ENCODE peak calls at places on chromosomes 16 and 17, in four cellular contexts. X is T-helper 17 cell; P is activated naive CD4-positive, alpha-beta T cell; Y is GM06990. R is an unnamed sample.

GRCh38 chr17:19539040-19539399 is 5.4 kb downstream of the SLC47A1 start:
- DNase-seq in X (no peak), P (no peak), Y (no peak), R (no peak)

GRCh38 chr17:28402224-28402630 is 3.8 kb downstream of the SLC46A1 start:
- DNase-seq in X (no peak), P (no peak), Y (no peak), R (no peak)

GRCh38 chr16:76583466-76583865 is 306.3 kb downstream of the CNTNAP4 start:
- DNase-seq in X (no peak), P (no peak), Y (no peak), R (no peak)

GRCh38 chr16:59593256-59593655 is 859.1 kb upstream of the GOT2 start:
- DNase-seq in X (no peak), P (no peak), Y (no peak), R (no peak)

GRCh38 chr16:73047536-73048291 is at the start of gene ZFHX3:
- DNase-seq in X (no peak), P (no peak), Y (peak), R (peak)

GRCh38 chr17:21689604-21690003 is 2.7 kb upstream of the KCNJ18 start:
- DNase-seq in X (no peak), P (no peak), Y (no peak), R (no peak)

GRCh38 chr17:81264640-81265039 is 25.5 kb downstream of the NDUFAF8 start:
- DNase-seq in X (no peak), P (no peak), Y (no peak), R (no peak)

GRCh38 chr16:23408242-23409201 is 44.5 kb downstream of the COG7 start:
- DNase-seq in X (no peak), P (no peak), Y (no peak), R (no peak)

GRCh38 chr17:27423651-27424050 is 32.6 kb upstream of the KSR1 start:
- DNase-seq in X (no peak), P (no peak), Y (no peak), R (no peak)

GRCh38 chr16:566475-567361 is at the start of gene NHLRC4:
- DNase-seq in X (peak), P (no peak), Y (peak), R (peak)

GRCh38 chr16:53087101-53087500 is 32.3 kb downstream of the CHD9 start:
- DNase-seq in X (no peak), P (no peak), Y (no peak), R (no peak)

GRCh38 chr17:7922499-7923289 is 6.6 kb upstream of the RNF227 start:
- DNase-seq in X (peak), P (peak), Y (peak), R (peak)

R was measured in T-helper 9 cell.